ENCODE peak calls at places on chromosomes 6 and 20, in five cellular contexts. One of them, this sample, is unnamed.

GRCh38 chr6:63740709-63741108 is 105.1 kb downstream of the PHF3 start:
- DNase-seq in glutamatergic neuron: no peak
- DNase-seq in heart right ventricle: no peak
- DNase-seq in epithelial cell of proximal tubule: no peak
- DNase-seq in GM12865: no peak
- DNase-seq in this sample: no peak

GRCh38 chr6:12472601-12473038 is 182.5 kb downstream of the EDN1 start:
- DNase-seq in glutamatergic neuron: no peak
- DNase-seq in heart right ventricle: peak
- DNase-seq in epithelial cell of proximal tubule: no peak
- DNase-seq in GM12865: no peak
- DNase-seq in this sample: no peak

GRCh38 chr6:148947621-148948444 is 201.0 kb downstream of the UST start:
- DNase-seq in glutamatergic neuron: peak
- DNase-seq in epithelial cell of proximal tubule: peak
- DNase-seq in GM12865: peak
- DNase-seq in heart right ventricle: peak
- DNase-seq in this sample: peak

GRCh38 chr20:22717466-22717865 is 133.1 kb upstream of the FOXA2 start:
- DNase-seq in heart right ventricle: peak
- DNase-seq in glutamatergic neuron: no peak
- DNase-seq in epithelial cell of proximal tubule: no peak
- DNase-seq in GM12865: no peak
- DNase-seq in this sample: no peak

GRCh38 chr6:57172136-57173055 is at the start of gene BAG2:
- DNase-seq in GM12865: peak
- DNase-seq in epithelial cell of proximal tubule: peak
- DNase-seq in glutamatergic neuron: peak
- DNase-seq in heart right ventricle: peak
- DNase-seq in this sample: peak

GRCh38 chr6:116028233-116028632 is 32.5 kb downstream of the FRK start:
- DNase-seq in glutamatergic neuron: no peak
- DNase-seq in GM12865: no peak
- DNase-seq in epithelial cell of proximal tubule: no peak
- DNase-seq in heart right ventricle: no peak
- DNase-seq in this sample: no peak

GRCh38 chr6:33421344-33421643 is 1.4 kb downstream of the SYNGAP1 start:
- DNase-seq in epithelial cell of proximal tubule: no peak
- DNase-seq in heart right ventricle: no peak
- DNase-seq in glutamatergic neuron: no peak
- DNase-seq in GM12865: no peak
- DNase-seq in this sample: no peak

GRCh38 chr6:131172237-131172636 is 37.0 kb downstream of the AKAP7 start:
- DNase-seq in heart right ventricle: no peak
- DNase-seq in GM12865: no peak
- DNase-seq in glutamatergic neuron: no peak
- DNase-seq in epithelial cell of proximal tubule: no peak
- DNase-seq in this sample: no peak

GRCh38 chr20:18739785-18740184 is 73.8 kb upstream of the SCP2D1 start:
- DNase-seq in heart right ventricle: no peak
- DNase-seq in glutamatergic neuron: peak
- DNase-seq in epithelial cell of proximal tubule: no peak
- DNase-seq in GM12865: no peak
- DNase-seq in this sample: peak

GRCh38 chr20:40991181-40991889 is 37.3 kb upstream of the TOP1 start:
- DNase-seq in glutamatergic neuron: no peak
- DNase-seq in GM12865: peak
- DNase-seq in epithelial cell of proximal tubule: no peak
- DNase-seq in heart right ventricle: peak
- DNase-seq in this sample: no peak

GRCh38 chr6:43997342-43997677 is 129.9 kb downstream of the MRPL14 start:
- DNase-seq in glutamatergic neuron: no peak
- DNase-seq in GM12865: no peak
- DNase-seq in epithelial cell of proximal tubule: no peak
- DNase-seq in heart right ventricle: no peak
- DNase-seq in this sample: no peak

GRCh38 chr6:2197177-2197671 is 48.2 kb downstream of the GMDS start:
- DNase-seq in epithelial cell of proximal tubule: no peak
- DNase-seq in glutamatergic neuron: no peak
- DNase-seq in GM12865: no peak
- DNase-seq in heart right ventricle: peak
- DNase-seq in this sample: no peak

GRCh38 chr6:141877275-141877983 is 255.3 kb upstream of the GJE1 start:
- DNase-seq in GM12865: no peak
- DNase-seq in glutamatergic neuron: no peak
- DNase-seq in epithelial cell of proximal tubule: peak
- DNase-seq in heart right ventricle: no peak
- DNase-seq in this sample: no peak

GRCh38 chr20:62606551-62607201 is 35.6 kb upstream of the SLCO4A1 start:
- DNase-seq in heart right ventricle: peak
- DNase-seq in epithelial cell of proximal tubule: no peak
- DNase-seq in GM12865: no peak
- DNase-seq in glutamatergic neuron: no peak
- DNase-seq in this sample: peak

GRCh38 chr6:4664117-4664626 is 112.0 kb upstream of the CDYL start:
- DNase-seq in epithelial cell of proximal tubule: no peak
- DNase-seq in GM12865: no peak
- DNase-seq in glutamatergic neuron: no peak
- DNase-seq in heart right ventricle: peak
- DNase-seq in this sample: no peak

GRCh38 chr20:1127840-1128239 is 9.4 kb downstream of the PSMF1 start:
- DNase-seq in GM12865: no peak
- DNase-seq in epithelial cell of proximal tubule: no peak
- DNase-seq in heart right ventricle: no peak
- DNase-seq in glutamatergic neuron: no peak
- DNase-seq in this sample: no peak

GRCh38 chr6:13012977-13013680 is 296.6 kb downstream of the PHACTR1 start:
- DNase-seq in GM12865: no peak
- DNase-seq in heart right ventricle: peak
- DNase-seq in glutamatergic neuron: peak
- DNase-seq in epithelial cell of proximal tubule: no peak
- DNase-seq in this sample: peak

GRCh38 chr6:12350644-12351173 is 60.5 kb downstream of the EDN1 start:
- DNase-seq in heart right ventricle: no peak
- DNase-seq in GM12865: no peak
- DNase-seq in glutamatergic neuron: no peak
- DNase-seq in epithelial cell of proximal tubule: no peak
- DNase-seq in this sample: no peak

GRCh38 chr6:43687437-43688347 is at the start of gene MRPS18A:
- DNase-seq in GM12865: peak
- DNase-seq in glutamatergic neuron: peak
- DNase-seq in heart right ventricle: peak
- DNase-seq in epithelial cell of proximal tubule: no peak
- DNase-seq in this sample: peak

GRCh38 chr6:134902074-134902861 is 47.6 kb downstream of the ALDH8A1 start:
- DNase-seq in glutamatergic neuron: no peak
- DNase-seq in GM12865: no peak
- DNase-seq in heart right ventricle: no peak
- DNase-seq in epithelial cell of proximal tubule: no peak
- DNase-seq in this sample: no peak

GRCh38 chr6:90610671-90611542 is 24.0 kb upstream of the MAP3K7 start:
- DNase-seq in epithelial cell of proximal tubule: no peak
- DNase-seq in heart right ventricle: peak
- DNase-seq in GM12865: peak
- DNase-seq in glutamatergic neuron: peak
- DNase-seq in this sample: peak

GRCh38 chr6:33252758-33253157 is 18.9 kb downstream of the VPS52 start:
- DNase-seq in heart right ventricle: no peak
- DNase-seq in glutamatergic neuron: no peak
- DNase-seq in epithelial cell of proximal tubule: no peak
- DNase-seq in GM12865: no peak
- DNase-seq in this sample: no peak

GRCh38 chr20:44041001-44041400 is 126.3 kb downstream of the TOX2 start:
- DNase-seq in GM12865: no peak
- DNase-seq in heart right ventricle: no peak
- DNase-seq in glutamatergic neuron: no peak
- DNase-seq in epithelial cell of proximal tubule: no peak
- DNase-seq in this sample: no peak

GRCh38 chr6:73079611-73079955 is 145.7 kb downstream of the KHDC1L start:
- DNase-seq in heart right ventricle: no peak
- DNase-seq in epithelial cell of proximal tubule: peak
- DNase-seq in GM12865: no peak
- DNase-seq in glutamatergic neuron: no peak
- DNase-seq in this sample: no peak

DNA sequence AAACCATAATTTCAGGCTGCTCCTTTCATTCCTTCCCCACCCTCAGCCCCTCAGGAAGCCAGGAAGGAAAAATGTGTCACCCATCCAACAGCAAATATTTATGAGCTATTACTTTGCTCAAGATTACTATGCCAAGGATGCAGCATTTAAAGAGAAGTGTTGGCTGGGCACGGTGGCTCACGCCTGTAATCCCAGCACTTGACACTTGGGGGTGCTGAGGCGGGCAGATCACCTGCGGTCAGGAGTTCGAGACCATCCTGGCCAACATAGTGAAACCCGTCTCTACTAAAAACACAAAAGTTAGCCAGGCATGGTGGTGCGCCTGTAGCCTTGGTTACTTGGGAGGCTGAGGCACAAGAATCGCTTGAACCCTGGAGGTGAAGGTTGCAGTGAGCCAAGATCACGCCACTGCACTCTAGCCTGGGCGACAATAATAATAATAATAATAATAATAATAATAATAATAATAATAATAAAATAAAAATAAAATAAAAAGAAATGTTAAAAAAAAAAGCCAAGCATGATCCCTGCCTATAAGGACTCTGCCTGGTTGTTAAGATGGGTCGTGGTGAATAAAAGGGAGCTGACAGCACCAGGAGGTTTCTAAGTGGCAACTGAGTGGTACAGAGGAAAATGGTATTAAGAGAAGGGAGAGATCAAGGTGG is 20.5 kb upstream of the TIAM2 start:
- DNase-seq in heart right ventricle: no peak
- DNase-seq in GM12865: no peak
- DNase-seq in epithelial cell of proximal tubule: no peak
- DNase-seq in glutamatergic neuron: no peak
- DNase-seq in this sample: no peak
- TF ChIP-seq CTCF in heart right ventricle: no peak
- TF ChIP-seq CTCF in GM12865: no peak
- TF ChIP-seq CTCF in epithelial cell of proximal tubule: peak
- TF ChIP-seq CTCF in glutamatergic neuron: peak
- TF ChIP-seq CTCF in this sample: no peak

GRCh38 chr20:37160683-37161082 is 18.4 kb upstream of the RPN2 start:
- DNase-seq in epithelial cell of proximal tubule: no peak
- DNase-seq in glutamatergic neuron: no peak
- DNase-seq in heart right ventricle: no peak
- DNase-seq in GM12865: no peak
- DNase-seq in this sample: no peak
- TF ChIP-seq CTCF in epithelial cell of proximal tubule: no peak
- TF ChIP-seq CTCF in glutamatergic neuron: no peak
- TF ChIP-seq CTCF in heart right ventricle: no peak
- TF ChIP-seq CTCF in GM12865: no peak
- TF ChIP-seq CTCF in this sample: no peak

DNA sequence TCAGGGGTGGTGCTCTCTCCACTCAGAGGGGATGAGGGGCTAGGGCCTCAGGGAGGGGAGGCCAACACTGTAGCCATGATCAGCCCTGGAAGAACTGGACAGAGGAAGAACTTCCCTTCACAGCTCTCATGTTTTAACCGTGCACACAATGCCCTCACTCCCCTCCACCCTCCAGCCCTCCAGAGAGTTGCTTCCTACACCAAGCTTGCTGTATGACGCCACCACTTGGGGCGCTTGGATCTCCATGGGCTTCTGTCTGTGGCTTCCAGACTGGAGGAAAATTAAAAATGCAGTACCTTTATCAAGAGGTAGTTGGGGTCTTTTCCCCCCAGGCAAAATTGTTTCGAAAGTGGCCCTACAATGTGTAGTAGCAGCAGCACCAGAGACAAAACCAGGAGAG is 48.4 kb downstream of the ARHGAP40 start:
- DNase-seq in GM12865: no peak
- DNase-seq in heart right ventricle: no peak
- DNase-seq in epithelial cell of proximal tubule: no peak
- DNase-seq in glutamatergic neuron: no peak
- DNase-seq in this sample: no peak
- TF ChIP-seq CTCF in GM12865: no peak
- TF ChIP-seq CTCF in heart right ventricle: no peak
- TF ChIP-seq CTCF in epithelial cell of proximal tubule: no peak
- TF ChIP-seq CTCF in glutamatergic neuron: no peak
- TF ChIP-seq CTCF in this sample: no peak

DNA sequence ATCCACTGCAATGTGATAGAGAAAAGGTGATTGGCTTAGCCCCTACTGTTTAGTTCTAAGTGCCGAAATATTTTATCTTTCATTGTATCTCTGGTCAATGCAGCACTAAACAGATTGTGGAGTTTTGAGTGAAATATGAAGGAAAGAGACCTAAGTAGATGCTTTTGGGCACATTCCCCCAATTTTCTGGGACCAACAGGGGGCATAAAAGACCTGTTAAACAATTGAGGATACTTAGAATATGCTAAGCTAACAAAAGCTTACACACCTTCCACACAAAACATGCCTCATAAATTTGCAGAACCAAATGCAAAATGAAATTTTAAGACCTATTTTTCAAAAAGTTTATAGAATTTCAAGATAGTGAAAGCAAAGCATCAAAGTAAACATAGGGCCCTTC is 746.9 kb downstream of the TBC1D32 start:
- DNase-seq in GM12865: no peak
- DNase-seq in glutamatergic neuron: no peak
- DNase-seq in epithelial cell of proximal tubule: no peak
- DNase-seq in heart right ventricle: no peak
- DNase-seq in this sample: no peak
- TF ChIP-seq CTCF in GM12865: no peak
- TF ChIP-seq CTCF in glutamatergic neuron: no peak
- TF ChIP-seq CTCF in epithelial cell of proximal tubule: no peak
- TF ChIP-seq CTCF in heart right ventricle: no peak
- TF ChIP-seq CTCF in this sample: no peak

GRCh38 chr20:46007671-46008070 is 1.0 kb upstream of the MMP9 start:
- DNase-seq in glutamatergic neuron: no peak
- DNase-seq in epithelial cell of proximal tubule: no peak
- DNase-seq in GM12865: no peak
- DNase-seq in heart right ventricle: no peak
- DNase-seq in this sample: no peak
- TF ChIP-seq CTCF in glutamatergic neuron: no peak
- TF ChIP-seq CTCF in epithelial cell of proximal tubule: no peak
- TF ChIP-seq CTCF in GM12865: no peak
- TF ChIP-seq CTCF in heart right ventricle: no peak
- TF ChIP-seq CTCF in this sample: no peak

This sample was measured in nephron progenitor cell.